ENCODE peak calls at places on chromosomes 4 and X, in ten cellular contexts. S, U, P, Y, D, W, L, I, K and N are unnamed samples. For H3K4me1, the result is how much of the 10 kb centered on the place peaks cover.

GRCh38 chr4:92969650-92970370 is 666.0 kb downstream of the GRID2 start:
- DNase-seq in S (no peak), U (no peak), P (no peak), Y (peak), D (no peak), W (no peak), L (no peak), I (no peak), K (peak), N (no peak)

GRCh38 chrX:19869195-19869594 is 18.2 kb downstream of the SH3KBP1 start:
- DNase-seq in S (no peak), U (no peak), P (no peak), Y (no peak), D (no peak), W (no peak), L (no peak), I (no peak), K (no peak), N (no peak)

GRCh38 chr4:43453058-43453457 is 560.5 kb downstream of the GRXCR1 start:
- DNase-seq in S (no peak), U (no peak), P (no peak), Y (no peak), D (no peak), W (no peak), L (no peak), I (no peak), K (no peak), N (no peak)

GRCh38 chr4:25813705-25814104 is 49.1 kb downstream of the SEL1L3 start:
- DNase-seq in S (no peak), U (no peak), P (no peak), Y (peak), D (no peak), W (no peak), L (no peak), I (no peak), K (no peak), N (no peak)

GRCh38 chr4:70993181-70994068 is at the start of gene DCK:
- DNase-seq in S (peak), U (peak), P (peak), Y (peak), D (peak), W (peak), L (peak), I (peak), K (peak), N (peak)

GRCh38 chr4:4386296-4386735 is 586 bp upstream of the NSG1 start:
- DNase-seq in S (peak), U (no peak), P (no peak), Y (no peak), D (no peak), W (no peak), L (no peak), I (peak), K (no peak), N (no peak)

GRCh38 chr4:56261027-56261426 is 126.3 kb downstream of the AASDH start:
- DNase-seq in S (peak), U (no peak), P (no peak), Y (no peak), D (no peak), W (no peak), L (no peak), I (no peak), K (no peak), N (no peak)

GRCh38 chr4:44495136-44495535 is 46.5 kb upstream of the KCTD8 start:
- DNase-seq in S (no peak), U (no peak), P (no peak), Y (no peak), D (no peak), W (no peak), L (no peak), I (no peak), K (no peak), N (no peak)

GRCh38 chr4:1842993-1843448 is 12.9 kb downstream of the LETM1 start:
- DNase-seq in S (no peak), U (no peak), P (no peak), Y (no peak), D (no peak), W (no peak), L (peak), I (no peak), K (no peak), N (no peak)

GRCh38 chr4:145297556-145297955 is 117.2 kb upstream of the OTUD4 start:
- DNase-seq in S (no peak), U (no peak), P (no peak), Y (no peak), D (no peak), W (no peak), L (no peak), I (no peak), K (no peak), N (no peak)

GRCh38 chr4:165810726-165811125 is 62.3 kb upstream of the TLL1 start:
- DNase-seq in S (no peak), U (no peak), P (no peak), Y (no peak), D (no peak), W (no peak), L (no peak), I (no peak), K (no peak), N (no peak)

GRCh38 chrX:141405878-141406492 is 163.7 kb upstream of the SPANXC start:
- DNase-seq in S (no peak), U (no peak), P (no peak), Y (no peak), D (no peak), W (no peak), L (no peak), I (no peak), K (no peak), N (no peak)

GRCh38 chr4:188282620-188283232 is 143.5 kb downstream of the TRIML1 start:
- DNase-seq in S (no peak), U (no peak), P (no peak), Y (no peak), D (no peak), W (no peak), L (no peak), I (no peak), K (no peak), N (no peak)

GRCh38 chrX:148380614-148381561 is 119.5 kb upstream of the AFF2 start:
- DNase-seq in S (peak), U (no peak), P (no peak), Y (no peak), D (no peak), W (no peak), L (no peak), I (peak), K (no peak), N (peak)

GRCh38 chr4:88998941-88999340 is 58.0 kb downstream of the FAM13A start:
- DNase-seq in S (no peak), U (no peak), P (no peak), Y (no peak), D (no peak), W (no peak), L (no peak), I (no peak), K (no peak), N (no peak)

GRCh38 chrX:41334866-41335589 is 1.1 kb downstream of the DDX3X start:
- DNase-seq in S (peak), U (peak), P (peak), Y (no peak), D (peak), W (peak), L (peak), I (peak), K (no peak), N (peak)

GRCh38 chrX:113019958-113020357 is 179.3 kb upstream of the AMOT start:
- DNase-seq in S (no peak), U (no peak), P (no peak), Y (no peak), D (no peak), W (no peak), L (no peak), I (no peak), K (no peak), N (no peak)

GRCh38 chr4:100525689-100526088 is 7.9 kb upstream of the EMCN start:
- DNase-seq in S (no peak), U (no peak), P (no peak), Y (no peak), D (no peak), W (no peak), L (no peak), I (no peak), K (no peak), N (no peak)

GRCh38 chr4:65880594-65880993 is 210.3 kb upstream of the EPHA5 start:
- DNase-seq in S (no peak), U (no peak), P (no peak), Y (no peak), D (no peak), W (no peak), L (no peak), I (no peak), K (no peak), N (no peak)

GRCh38 chr4:127174168-127174567 is 458.6 kb upstream of the INTU start:
- DNase-seq in S (no peak), U (no peak), P (no peak), Y (no peak), D (no peak), W (no peak), L (no peak), I (no peak), K (no peak), N (no peak)

GRCh38 chr4:13364178-13364577 is 120.0 kb downstream of the RAB28 start:
- DNase-seq in S (no peak), U (no peak), P (no peak), Y (no peak), D (no peak), W (no peak), L (no peak), I (no peak), K (no peak), N (no peak)

GRCh38 chr4:6121276-6121850 is 79.0 kb downstream of the JAKMIP1 start:
- DNase-seq in S (no peak), U (peak), P (no peak), Y (no peak), D (no peak), W (peak), L (no peak), I (no peak), K (no peak), N (no peak)

GRCh38 chr4:48388504-48389154 is 47.3 kb downstream of the SLAIN2 start:
- DNase-seq in S (no peak), U (no peak), P (no peak), Y (no peak), D (no peak), W (no peak), L (no peak), I (no peak), K (no peak), N (no peak)

GRCh38 chrX:7073336-7073735 is 74.2 kb upstream of the STS start:
- DNase-seq in S (no peak), U (no peak), P (no peak), Y (no peak), D (no peak), W (no peak), L (no peak), I (no peak), K (no peak), N (no peak)

GRCh38 chrX:46381630-46382029 is 163.6 kb downstream of the ZNF674 start:
- DNase-seq in S (no peak), U (no peak), P (no peak), Y (peak), D (no peak), W (no peak), L (no peak), I (no peak), K (peak), N (no peak)

GRCh38 chrX:9902651-9903050 is 64.5 kb upstream of the CLDN34 start:
- DNase-seq in S (no peak), U (no peak), P (no peak), Y (no peak), D (no peak), W (no peak), L (no peak), I (no peak), K (no peak), N (no peak)

DNA sequence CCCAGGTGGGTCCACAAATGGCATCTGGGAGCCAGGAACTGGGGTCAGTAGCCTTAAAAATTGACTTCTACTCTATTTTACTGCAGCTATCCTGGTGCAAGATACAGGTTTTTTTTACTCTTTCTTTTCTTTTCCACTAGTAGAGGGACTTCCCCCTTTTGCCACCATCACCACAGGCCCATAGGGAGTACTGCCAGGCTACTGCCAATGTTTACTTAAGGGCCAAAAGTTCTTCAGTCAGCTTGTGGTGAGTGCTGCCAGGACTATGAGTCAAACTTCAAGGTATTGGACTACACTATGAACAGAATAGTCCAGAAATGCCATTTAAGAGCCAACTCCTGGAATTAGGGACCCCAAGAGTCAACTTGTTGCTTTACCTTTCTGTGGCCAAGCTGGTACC is 94.7 kb downstream of the EDA2R start:
- DNase-seq in S (no peak), U (no peak), P (no peak), Y (no peak), D (no peak), W (no peak), L (no peak), I (no peak), K (no peak), N (no peak)
- H3K27ac ChIP-seq in S (no peak), U (no peak), P (no peak), Y (no peak), D (no peak), W (no peak), L (no peak), I (no peak), K (no peak), N (no peak)

DNA sequence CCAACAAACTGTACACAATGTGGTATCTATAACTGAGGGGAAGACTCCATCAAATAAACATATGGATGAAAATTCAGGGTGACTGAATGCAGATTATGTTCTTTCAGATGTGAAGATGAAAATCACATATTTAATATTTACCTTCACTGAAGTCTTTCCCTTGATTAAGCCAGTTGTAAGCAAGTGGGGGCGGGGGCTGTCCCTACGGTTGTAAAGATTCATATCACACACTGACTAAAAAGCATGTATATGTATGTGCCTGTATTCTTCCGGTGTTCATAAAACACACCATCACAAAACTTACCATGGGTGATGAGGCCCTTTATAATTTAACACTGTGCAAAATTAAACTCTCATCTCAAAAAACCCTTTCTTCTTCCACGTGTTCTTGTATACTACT is 1.3 kb downstream of the TAB3 start:
- DNase-seq in S (no peak), U (no peak), P (no peak), Y (no peak), D (no peak), W (no peak), L (no peak), I (no peak), K (no peak), N (no peak)
- H3K4me3 ChIP-seq in S (peak), U (no peak), P (peak), Y (peak), D (no peak), W (peak), L (peak), I (peak), K (peak), N (peak)

DNA sequence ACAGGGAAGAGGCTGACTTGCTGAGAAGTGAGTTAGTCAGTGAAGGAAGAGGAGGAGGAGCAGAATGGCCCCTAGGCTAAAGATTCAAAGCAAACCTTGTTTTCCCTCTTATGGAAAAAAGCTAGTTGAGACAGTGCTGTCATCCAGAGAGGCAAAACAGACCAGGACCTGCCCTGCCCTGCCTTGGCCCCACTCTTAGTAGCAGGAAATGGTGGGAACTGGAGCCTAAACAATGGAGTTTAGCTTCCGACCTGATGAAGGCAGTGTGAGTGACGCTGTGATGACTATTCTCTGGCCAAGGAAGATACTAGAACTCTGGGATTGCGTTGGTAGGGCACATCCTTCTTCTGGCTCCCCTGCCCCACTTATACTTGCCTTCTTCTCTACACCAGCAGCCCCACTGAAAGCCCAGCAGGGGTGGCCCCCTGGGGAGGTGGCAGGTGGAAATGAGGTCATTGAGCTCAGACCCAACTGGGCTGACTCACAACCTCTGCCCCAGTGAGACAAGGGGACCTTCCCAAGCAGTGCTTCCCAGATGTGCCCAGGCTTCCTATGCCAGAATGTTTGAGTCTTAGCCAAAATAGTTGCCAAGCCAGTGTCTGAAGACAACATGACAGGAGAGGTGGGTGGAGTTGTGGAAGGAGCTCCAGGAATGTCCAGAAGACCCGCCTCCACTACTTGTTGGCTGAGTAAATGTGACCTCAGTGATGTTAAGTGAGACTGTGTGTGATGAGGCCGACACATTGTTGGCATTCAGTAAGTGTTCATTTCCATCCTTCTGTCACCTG is 38.8 kb downstream of the MSN start:
- DNase-seq in S (no peak), U (no peak), P (no peak), Y (no peak), D (peak), W (no peak), L (peak), I (peak), K (no peak), N (peak)
- H3K4me1 ChIP-seq in S (half or more), U (half or more), P (half or more), Y (under half), D (under half), W (under half), L (half or more), I (half or more), K (under half), N (under half)

DNA sequence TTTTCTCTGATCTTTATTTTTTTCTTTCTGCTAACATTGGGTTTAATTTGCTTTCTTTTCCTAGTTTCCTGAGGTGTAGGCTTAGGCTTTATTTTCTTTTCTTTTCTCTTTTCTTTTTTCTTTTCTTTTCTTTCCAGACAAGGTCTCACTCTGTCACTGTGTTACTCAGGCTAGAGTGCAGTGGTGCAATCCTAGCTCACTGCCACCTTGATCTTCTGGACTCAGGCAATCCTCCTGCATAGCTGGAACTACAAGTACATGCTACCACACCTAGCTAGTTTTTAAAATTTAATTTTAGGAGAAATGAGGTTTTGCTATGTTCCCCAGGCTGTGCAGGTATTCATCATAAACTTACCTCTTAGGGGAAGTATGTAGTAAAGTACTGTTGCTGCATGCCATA is 197.8 kb upstream of the ANKRD50 start:
- DNase-seq in S (no peak), U (no peak), P (no peak), Y (no peak), D (no peak), W (no peak), L (no peak), I (no peak), K (no peak), N (no peak)
- H3K27ac ChIP-seq in S (no peak), U (no peak), P (no peak), Y (no peak), D (no peak), W (no peak), L (no peak), I (no peak), K (no peak), N (no peak)

DNA sequence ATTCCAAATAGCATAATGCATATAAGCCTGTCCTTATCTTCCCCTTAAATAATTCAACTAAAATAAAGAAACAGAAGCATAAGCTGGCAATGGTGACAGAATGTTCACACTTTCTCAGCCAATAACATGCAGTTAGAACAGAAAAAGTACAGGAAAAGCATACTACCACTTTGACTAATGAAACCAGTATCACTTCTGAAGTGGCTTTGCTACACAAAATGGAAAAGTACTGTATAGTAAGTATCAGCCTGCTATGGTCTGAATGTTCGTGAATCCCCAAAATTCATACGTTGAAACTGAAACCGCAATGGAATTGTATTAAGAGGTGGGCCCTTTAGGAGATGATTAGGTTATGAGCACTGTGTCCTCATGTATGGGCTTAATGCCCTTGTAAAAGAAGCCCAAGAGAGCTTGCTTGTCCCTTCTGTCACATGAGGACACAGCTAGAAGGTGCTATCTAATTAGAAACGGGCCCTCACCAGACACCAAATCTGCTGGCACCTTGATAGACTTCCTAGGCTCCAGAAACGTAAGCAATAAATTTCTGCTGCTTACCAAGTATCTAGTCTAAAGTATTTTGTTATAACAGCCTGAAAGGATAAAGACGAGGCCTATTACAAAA is 102.6 kb downstream of the PRDM5 start:
- DNase-seq in S (no peak), U (no peak), P (no peak), Y (no peak), D (no peak), W (no peak), L (no peak), I (no peak), K (no peak), N (no peak)
- H3K4me3 ChIP-seq in S (no peak), U (no peak), P (no peak), Y (no peak), D (no peak), W (no peak), L (no peak), I (no peak), K (no peak), N (no peak)

DNA sequence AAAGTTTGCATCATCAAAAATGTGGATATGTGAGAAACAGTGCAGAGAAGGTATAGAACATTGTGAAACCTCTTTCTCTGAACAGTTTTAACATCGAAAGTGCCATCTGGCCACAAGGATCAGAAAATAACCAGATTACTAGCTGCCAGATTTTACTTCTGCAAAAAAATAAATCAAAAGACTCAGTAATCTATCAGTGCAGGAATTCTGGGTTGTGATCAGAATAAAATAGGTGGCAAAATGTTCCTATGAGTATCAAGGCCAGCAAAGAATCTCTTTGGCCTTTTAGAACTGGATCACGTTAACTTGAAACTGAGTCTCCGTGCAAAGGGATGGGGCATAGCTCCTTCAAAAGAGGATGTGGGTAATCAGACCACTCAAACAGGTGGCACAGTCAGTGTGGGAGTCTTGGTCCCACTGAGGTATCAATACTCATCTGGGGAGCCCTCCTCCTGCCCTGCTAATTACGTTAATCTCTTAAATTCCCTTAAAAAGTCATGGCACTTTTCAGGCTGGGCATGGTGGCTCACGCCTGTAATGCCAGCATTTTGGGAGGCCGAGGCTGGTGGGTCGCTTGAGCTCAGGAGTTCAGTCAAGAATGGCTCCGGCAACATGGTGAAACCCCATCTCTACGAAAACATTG is 26.7 kb upstream of the RBM47 start:
- DNase-seq in S (no peak), U (no peak), P (no peak), Y (no peak), D (no peak), W (no peak), L (no peak), I (no peak), K (no peak), N (no peak)
- H3K4me1 ChIP-seq in S (under half), U (under half), P (under half), Y (under half), D (under half), W (under half), L (under half), I (under half), K (under half), N (under half)

GRCh38 chrX:3143043-3143799 is 102.0 kb downstream of the ARSF start:
- DNase-seq in S (peak), U (no peak), P (no peak), Y (peak), D (no peak), W (no peak), L (no peak), I (no peak), K (peak), N (no peak)
- H3K27ac ChIP-seq in S (no peak), U (no peak), P (peak), Y (no peak), D (no peak), W (no peak), L (no peak), I (no peak), K (peak), N (no peak)